ENCODE peak calls at places on chromosomes 4 and X, in seven cellular contexts. One of them, this sample, is unnamed.

GRCh38 chr4:47002593-47002992 is 9.2 kb upstream of the GABRA4 start:
- DNase-seq in activated CD8-positive, alpha-beta memory T cell treated with anti-CD3 and anti-CD28 coated beads for 48 hours: no peak
- DNase-seq in EL: peak; percentile 36
- DNase-seq in hepatocyte: no peak
- DNase-seq in non-pigmented ciliary epithelial cell: no peak
- DNase-seq in WTC11: no peak
- DNase-seq in ACHN: peak; percentile 8
- DNase-seq in this sample: no peak

GRCh38 chrX:40864972-40865371 is 129.6 kb upstream of the MED14 start:
- DNase-seq in WTC11: no peak
- DNase-seq in activated CD8-positive, alpha-beta memory T cell treated with anti-CD3 and anti-CD28 coated beads for 48 hours: no peak
- DNase-seq in EL: peak; percentile 57
- DNase-seq in non-pigmented ciliary epithelial cell: peak; percentile 59
- DNase-seq in ACHN: no peak
- DNase-seq in hepatocyte: no peak
- DNase-seq in this sample: no peak

GRCh38 chr4:73589261-73589847 is 30.9 kb downstream of the RASSF6 start:
- DNase-seq in activated CD8-positive, alpha-beta memory T cell treated with anti-CD3 and anti-CD28 coated beads for 48 hours: no peak
- DNase-seq in WTC11: no peak
- DNase-seq in ACHN: no peak
- DNase-seq in hepatocyte: peak; percentile 25
- DNase-seq in EL: peak; percentile 58
- DNase-seq in non-pigmented ciliary epithelial cell: no peak
- DNase-seq in this sample: no peak

GRCh38 chr4:23373269-23373668 is 516.6 kb downstream of the PPARGC1A start:
- DNase-seq in activated CD8-positive, alpha-beta memory T cell treated with anti-CD3 and anti-CD28 coated beads for 48 hours: no peak
- DNase-seq in WTC11: no peak
- DNase-seq in non-pigmented ciliary epithelial cell: peak; percentile 72
- DNase-seq in hepatocyte: peak; percentile 76
- DNase-seq in EL: no peak
- DNase-seq in ACHN: peak; percentile 54
- DNase-seq in this sample: no peak

GRCh38 chr4:148216321-148216720 is 225.9 kb downstream of the NR3C2 start:
- DNase-seq in hepatocyte: no peak
- DNase-seq in activated CD8-positive, alpha-beta memory T cell treated with anti-CD3 and anti-CD28 coated beads for 48 hours: no peak
- DNase-seq in non-pigmented ciliary epithelial cell: no peak
- DNase-seq in EL: no peak
- DNase-seq in WTC11: no peak
- DNase-seq in ACHN: no peak
- DNase-seq in this sample: no peak

GRCh38 chrX:149570668-149571067 is 16.6 kb downstream of the MAGEA9B start:
- DNase-seq in EL: peak; percentile 68
- DNase-seq in hepatocyte: peak; percentile 44
- DNase-seq in activated CD8-positive, alpha-beta memory T cell treated with anti-CD3 and anti-CD28 coated beads for 48 hours: no peak
- DNase-seq in non-pigmented ciliary epithelial cell: peak; percentile 30
- DNase-seq in WTC11: no peak
- DNase-seq in ACHN: no peak
- DNase-seq in this sample: no peak

GRCh38 chr4:121129606-121130346 is 34.3 kb downstream of the TNIP3 start:
- DNase-seq in activated CD8-positive, alpha-beta memory T cell treated with anti-CD3 and anti-CD28 coated beads for 48 hours: no peak
- DNase-seq in ACHN: no peak
- DNase-seq in hepatocyte: no peak
- DNase-seq in WTC11: no peak
- DNase-seq in EL: no peak
- DNase-seq in non-pigmented ciliary epithelial cell: no peak
- DNase-seq in this sample: no peak

GRCh38 chr4:74123065-74123728 is 24.2 kb upstream of the CXCL2 start:
- DNase-seq in WTC11: no peak
- DNase-seq in hepatocyte: peak; percentile 43
- DNase-seq in EL: peak; percentile 22
- DNase-seq in activated CD8-positive, alpha-beta memory T cell treated with anti-CD3 and anti-CD28 coated beads for 48 hours: no peak
- DNase-seq in non-pigmented ciliary epithelial cell: no peak
- DNase-seq in ACHN: no peak
- DNase-seq in this sample: no peak

GRCh38 chr4:153764611-153765368 is 5.0 kb upstream of the RNF175 start:
- DNase-seq in WTC11: no peak
- DNase-seq in hepatocyte: no peak
- DNase-seq in activated CD8-positive, alpha-beta memory T cell treated with anti-CD3 and anti-CD28 coated beads for 48 hours: no peak
- DNase-seq in ACHN: no peak
- DNase-seq in EL: no peak
- DNase-seq in non-pigmented ciliary epithelial cell: no peak
- DNase-seq in this sample: no peak

GRCh38 chr4:121734576-121734975 is 30.4 kb downstream of the SMIM43 start:
- DNase-seq in ACHN: no peak
- DNase-seq in non-pigmented ciliary epithelial cell: no peak
- DNase-seq in WTC11: no peak
- DNase-seq in hepatocyte: no peak
- DNase-seq in activated CD8-positive, alpha-beta memory T cell treated with anti-CD3 and anti-CD28 coated beads for 48 hours: no peak
- DNase-seq in EL: no peak
- DNase-seq in this sample: no peak

GRCh38 chrX:111928457-111928856 is 52.5 kb downstream of the TRPC5OS start:
- DNase-seq in EL: no peak
- DNase-seq in activated CD8-positive, alpha-beta memory T cell treated with anti-CD3 and anti-CD28 coated beads for 48 hours: no peak
- DNase-seq in non-pigmented ciliary epithelial cell: no peak
- DNase-seq in ACHN: no peak
- DNase-seq in hepatocyte: no peak
- DNase-seq in WTC11: no peak
- DNase-seq in this sample: no peak